ENCODE peak calls at places on chromosome 15, in five cellular contexts. One of them, this sample, is unnamed.

GRCh38 chr15:49045691-49046112 is 544 bp downstream of the SECISBP2L start:
- DNase-seq in thoracic aorta: no peak
- DNase-seq in cardiac muscle cell: peak; percentile 64
- DNase-seq in prostate gland: peak; percentile 13
- DNase-seq in ovary: no peak
- DNase-seq in this sample: peak; percentile 21

GRCh38 chr15:88518903-88519302 is 27.6 kb downstream of the DET1 start:
- DNase-seq in thoracic aorta: no peak
- DNase-seq in cardiac muscle cell: no peak
- DNase-seq in prostate gland: no peak
- DNase-seq in ovary: no peak
- DNase-seq in this sample: no peak

GRCh38 chr15:33068531-33068990 is 126.0 kb downstream of the FMN1 start:
- DNase-seq in cardiac muscle cell: no peak
- DNase-seq in thoracic aorta: no peak
- DNase-seq in ovary: no peak
- DNase-seq in prostate gland: peak; percentile 93
- DNase-seq in this sample: peak; percentile 19

GRCh38 chr15:77622212-77622941 is 10.3 kb downstream of the LINGO1 start:
- DNase-seq in thoracic aorta: no peak
- DNase-seq in cardiac muscle cell: peak; percentile 82
- DNase-seq in ovary: no peak
- DNase-seq in prostate gland: no peak
- DNase-seq in this sample: no peak

GRCh38 chr15:24955549-24955929 is 752 bp downstream of the SNRPN start:
- DNase-seq in cardiac muscle cell: no peak
- DNase-seq in prostate gland: no peak
- DNase-seq in ovary: peak; percentile 11
- DNase-seq in thoracic aorta: no peak
- DNase-seq in this sample: peak; percentile 13

GRCh38 chr15:97902140-97902780 is 58.2 kb upstream of the ARRDC4 start:
- DNase-seq in ovary: no peak
- DNase-seq in thoracic aorta: no peak
- DNase-seq in prostate gland: no peak
- DNase-seq in cardiac muscle cell: no peak
- DNase-seq in this sample: no peak

GRCh38 chr15:48507416-48508065 is 138.0 kb downstream of the FBN1 start:
- DNase-seq in prostate gland: peak; percentile 20
- DNase-seq in cardiac muscle cell: peak; percentile 59
- DNase-seq in thoracic aorta: no peak
- DNase-seq in ovary: peak; percentile 25
- DNase-seq in this sample: no peak

GRCh38 chr15:48925714-48926223 is 38.0 kb downstream of the SHC4 start:
- DNase-seq in ovary: no peak
- DNase-seq in cardiac muscle cell: no peak
- DNase-seq in prostate gland: no peak
- DNase-seq in thoracic aorta: no peak
- DNase-seq in this sample: no peak

GRCh38 chr15:101404245-101404644 is 85.3 kb downstream of the PCSK6 start:
- DNase-seq in prostate gland: no peak
- DNase-seq in ovary: no peak
- DNase-seq in cardiac muscle cell: no peak
- DNase-seq in thoracic aorta: no peak
- DNase-seq in this sample: no peak

GRCh38 chr15:43469867-43470266 is 23.1 kb downstream of the TP53BP1 start:
- DNase-seq in prostate gland: no peak
- DNase-seq in cardiac muscle cell: no peak
- DNase-seq in thoracic aorta: no peak
- DNase-seq in ovary: no peak
- DNase-seq in this sample: no peak

GRCh38 chr15:63256433-63256884 is 20.9 kb upstream of the APH1B start:
- DNase-seq in cardiac muscle cell: no peak
- DNase-seq in ovary: no peak
- DNase-seq in thoracic aorta: no peak
- DNase-seq in prostate gland: no peak
- DNase-seq in this sample: no peak

GRCh38 chr15:93037341-93038063 is 51.5 kb downstream of the RGMA start:
- DNase-seq in cardiac muscle cell: peak; percentile 25
- DNase-seq in ovary: peak; percentile 48
- DNase-seq in thoracic aorta: no peak
- DNase-seq in prostate gland: peak; percentile 61
- DNase-seq in this sample: peak; percentile 67

GRCh38 chr15:29736745-29737023 is 85.6 kb downstream of the TJP1 start:
- DNase-seq in thoracic aorta: no peak
- DNase-seq in prostate gland: no peak
- DNase-seq in ovary: no peak
- DNase-seq in cardiac muscle cell: peak; percentile 59
- DNase-seq in this sample: no peak

GRCh38 chr15:90588427-90588826 is 58.7 kb downstream of the CRTC3 start:
- DNase-seq in thoracic aorta: no peak
- DNase-seq in ovary: no peak
- DNase-seq in cardiac muscle cell: no peak
- DNase-seq in prostate gland: no peak
- DNase-seq in this sample: no peak

GRCh38 chr15:32683906-32684584 is 33.8 kb upstream of the GREM1 start:
- DNase-seq in thoracic aorta: no peak
- DNase-seq in ovary: no peak
- DNase-seq in cardiac muscle cell: no peak
- DNase-seq in prostate gland: no peak
- DNase-seq in this sample: peak; percentile 13

GRCh38 chr15:92643849-92644815 is 11.4 kb downstream of the FAM174B start:
- DNase-seq in ovary: no peak
- DNase-seq in thoracic aorta: no peak
- DNase-seq in prostate gland: no peak
- DNase-seq in cardiac muscle cell: no peak
- DNase-seq in this sample: no peak

GRCh38 chr15:35444557-35445204 is 101.3 kb downstream of the DPH6 start:
- DNase-seq in ovary: no peak
- DNase-seq in cardiac muscle cell: peak; percentile 61
- DNase-seq in prostate gland: no peak
- DNase-seq in thoracic aorta: no peak
- DNase-seq in this sample: no peak

GRCh38 chr15:89143503-89144162 is 55.4 kb downstream of the ABHD2 start:
- DNase-seq in prostate gland: no peak
- DNase-seq in thoracic aorta: no peak
- DNase-seq in cardiac muscle cell: no peak
- DNase-seq in ovary: no peak
- DNase-seq in this sample: no peak

GRCh38 chr15:74235962-74236361 is at the start of gene CCDC33:
- DNase-seq in thoracic aorta: no peak
- DNase-seq in ovary: no peak
- DNase-seq in prostate gland: no peak
- DNase-seq in cardiac muscle cell: no peak
- DNase-seq in this sample: no peak

GRCh38 chr15:52076889-52077781 is 35.4 kb downstream of the BCL2L10 start:
- DNase-seq in cardiac muscle cell: no peak
- DNase-seq in prostate gland: no peak
- DNase-seq in ovary: no peak
- DNase-seq in thoracic aorta: no peak
- DNase-seq in this sample: no peak

GRCh38 chr15:97235285-97235985 is 725.1 kb upstream of the ARRDC4 start:
- DNase-seq in thoracic aorta: no peak
- DNase-seq in prostate gland: no peak
- DNase-seq in ovary: peak; percentile 37
- DNase-seq in cardiac muscle cell: peak; percentile 75
- DNase-seq in this sample: peak; percentile 44

GRCh38 chr15:80404719-80405553 is 754 bp downstream of the ARNT2 start:
- DNase-seq in prostate gland: no peak
- DNase-seq in cardiac muscle cell: peak; percentile 23
- DNase-seq in thoracic aorta: no peak
- DNase-seq in ovary: peak; percentile 39
- DNase-seq in this sample: peak; percentile 11

GRCh38 chr15:90192961-90193786 is 8.0 kb upstream of the SEMA4B start:
- DNase-seq in thoracic aorta: no peak
- DNase-seq in prostate gland: no peak
- DNase-seq in cardiac muscle cell: no peak
- DNase-seq in ovary: peak; percentile 28
- DNase-seq in this sample: no peak

GRCh38 chr15:62749445-62749844 is 293.1 kb upstream of the TPM1 start:
- DNase-seq in ovary: no peak
- DNase-seq in cardiac muscle cell: no peak
- DNase-seq in thoracic aorta: no peak
- DNase-seq in prostate gland: no peak
- DNase-seq in this sample: no peak

GRCh38 chr15:81064253-81064652 is 63.5 kb downstream of the TLNRD1 start:
- DNase-seq in ovary: no peak
- DNase-seq in cardiac muscle cell: no peak
- DNase-seq in thoracic aorta: no peak
- DNase-seq in prostate gland: no peak
- DNase-seq in this sample: no peak

GRCh38 chr15:101489236-101489632 is 273 bp downstream of the PCSK6 start:
- DNase-seq in thoracic aorta: no peak
- DNase-seq in prostate gland: peak; percentile 41
- DNase-seq in cardiac muscle cell: peak; percentile 73
- DNase-seq in ovary: no peak
- DNase-seq in this sample: peak; percentile 57

GRCh38 chr15:97995881-97996603 is 35.5 kb downstream of the ARRDC4 start:
- DNase-seq in ovary: no peak
- DNase-seq in cardiac muscle cell: peak; percentile 13
- DNase-seq in thoracic aorta: no peak
- DNase-seq in prostate gland: no peak
- DNase-seq in this sample: no peak

GRCh38 chr15:40409366-40409765 is 3.8 kb downstream of the IVD start:
- DNase-seq in thoracic aorta: no peak
- DNase-seq in cardiac muscle cell: no peak
- DNase-seq in ovary: no peak
- DNase-seq in prostate gland: peak; percentile 15
- DNase-seq in this sample: no peak

DNA sequence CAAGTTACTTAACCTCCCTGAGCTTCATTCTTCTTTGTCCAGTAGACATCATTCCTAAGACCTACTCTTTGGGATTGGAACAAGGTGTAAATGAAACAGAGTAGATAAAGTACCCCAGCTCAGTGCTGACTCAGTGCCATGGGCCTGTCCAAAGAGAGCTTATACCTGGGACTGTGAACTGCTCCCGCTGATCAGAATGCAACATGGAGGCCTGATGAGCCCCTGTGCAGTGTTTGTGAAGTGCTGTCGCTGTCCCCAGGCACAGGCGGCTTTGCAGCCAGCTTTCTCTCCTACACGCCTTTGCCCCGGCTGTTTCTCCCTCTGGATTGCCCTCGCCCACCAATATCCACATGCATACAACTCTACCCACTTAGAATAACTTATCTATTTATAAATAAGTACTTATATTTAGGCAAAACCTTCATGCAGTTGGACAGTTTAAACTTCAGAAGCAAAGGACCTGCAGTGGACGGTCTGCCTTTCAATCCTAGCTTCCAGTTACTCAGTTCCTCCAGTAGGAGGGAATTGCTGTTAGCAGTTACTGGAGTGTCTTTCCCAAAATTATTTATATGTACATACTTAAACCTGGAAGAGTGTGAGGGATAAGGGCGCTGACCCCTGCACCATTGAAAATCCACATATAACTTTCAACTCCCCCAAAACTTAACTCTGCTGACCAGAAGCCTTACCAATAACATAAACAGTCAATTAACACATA is 80.0 kb downstream of the CORO2B start:
- DNase-seq in cardiac muscle cell: peak; percentile 23
- DNase-seq in ovary: no peak
- DNase-seq in prostate gland: no peak
- DNase-seq in thoracic aorta: no peak
- DNase-seq in this sample: no peak
- H3K27ac ChIP-seq in cardiac muscle cell: no peak overlapping the region
- H3K27ac ChIP-seq in ovary: no peak overlapping the region
- H3K27ac ChIP-seq in prostate gland: no peak overlapping the region
- H3K27ac ChIP-seq in thoracic aorta: no peak overlapping the region
- H3K27ac ChIP-seq in this sample: no peak overlapping the region

DNA sequence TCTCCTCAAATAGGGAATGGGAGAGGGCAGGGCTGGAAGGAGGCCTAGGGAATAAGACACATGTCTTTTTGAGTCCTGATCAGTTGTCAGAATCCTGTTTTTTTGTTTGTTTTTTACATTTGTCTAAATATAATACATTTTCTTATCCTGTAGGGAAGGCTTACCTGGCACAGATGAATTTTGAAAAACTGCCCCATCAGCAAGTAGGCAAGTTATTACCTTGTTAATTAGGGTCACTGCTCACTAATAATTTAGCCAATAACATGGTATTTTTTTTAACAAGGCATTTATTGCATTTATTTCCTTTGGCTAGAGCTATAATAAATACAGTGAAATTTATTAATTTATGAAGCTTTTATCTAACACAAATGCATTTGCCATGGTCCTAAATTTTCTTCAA is 423.2 kb upstream of the ONECUT1 start:
- DNase-seq in prostate gland: no peak
- DNase-seq in thoracic aorta: no peak
- DNase-seq in cardiac muscle cell: no peak
- DNase-seq in ovary: no peak
- DNase-seq in this sample: no peak
- H3K27ac ChIP-seq in prostate gland: no peak overlapping the region
- H3K27ac ChIP-seq in thoracic aorta: no peak overlapping the region
- H3K27ac ChIP-seq in cardiac muscle cell: no peak overlapping the region
- H3K27ac ChIP-seq in ovary: no peak overlapping the region
- H3K27ac ChIP-seq in this sample: no peak overlapping the region

GRCh38 chr15:55863911-55864310 is 121.0 kb upstream of the PRTG start:
- DNase-seq in ovary: no peak
- DNase-seq in cardiac muscle cell: no peak
- DNase-seq in thoracic aorta: no peak
- DNase-seq in prostate gland: no peak
- DNase-seq in this sample: no peak

GRCh38 chr15:55858661-55859060 is 115.7 kb upstream of the PRTG start:
- DNase-seq in thoracic aorta: no peak
- DNase-seq in prostate gland: no peak
- DNase-seq in ovary: no peak
- DNase-seq in cardiac muscle cell: no peak
- DNase-seq in this sample: no peak

GRCh38 chr15:55861115-55861514 is 118.2 kb upstream of the PRTG start:
- DNase-seq in cardiac muscle cell: no peak
- DNase-seq in prostate gland: no peak
- DNase-seq in ovary: no peak
- DNase-seq in thoracic aorta: no peak
- DNase-seq in this sample: no peak

GRCh38 chr15:55856506-55856905 is 113.6 kb upstream of the PRTG start:
- DNase-seq in thoracic aorta: no peak
- DNase-seq in ovary: no peak
- DNase-seq in prostate gland: no peak
- DNase-seq in cardiac muscle cell: no peak
- DNase-seq in this sample: no peak

DNA sequence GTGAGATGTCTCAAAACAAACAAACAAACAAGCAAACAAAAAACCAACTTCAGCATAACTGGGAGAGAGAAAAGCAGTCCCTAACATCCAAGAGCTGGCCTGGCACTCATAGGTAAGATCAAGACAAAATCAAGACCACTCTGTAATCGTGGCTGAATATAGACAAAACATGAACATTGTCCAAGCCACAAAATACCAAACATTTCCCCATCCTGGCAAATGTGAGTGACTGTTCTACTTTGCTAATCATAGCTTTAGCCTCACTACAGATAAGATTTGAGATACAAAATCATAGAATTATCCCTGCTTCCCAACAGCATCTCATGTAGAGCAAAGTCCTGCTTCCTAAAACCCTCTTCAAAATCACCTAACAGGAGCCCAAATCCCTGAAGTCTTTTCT is 116.7 kb upstream of the PRTG start:
- DNase-seq in ovary: no peak
- DNase-seq in prostate gland: no peak
- DNase-seq in thoracic aorta: no peak
- DNase-seq in cardiac muscle cell: no peak
- DNase-seq in this sample: no peak
- H3K27ac ChIP-seq in ovary: no peak overlapping the region
- H3K27ac ChIP-seq in prostate gland: no peak overlapping the region
- H3K27ac ChIP-seq in thoracic aorta: no peak overlapping the region
- H3K27ac ChIP-seq in cardiac muscle cell: no peak overlapping the region
- H3K27ac ChIP-seq in this sample: no peak overlapping the region

GRCh38 chr15:72196409-72197044 is 1.1 kb downstream of the GRAMD2A start:
- DNase-seq in prostate gland: no peak
- DNase-seq in ovary: no peak
- DNase-seq in thoracic aorta: no peak
- DNase-seq in cardiac muscle cell: no peak
- DNase-seq in this sample: no peak
- H3K27ac ChIP-seq in prostate gland: peak overlapping the region; percentile 53
- H3K27ac ChIP-seq in ovary: no peak overlapping the region
- H3K27ac ChIP-seq in thoracic aorta: no peak overlapping the region
- H3K27ac ChIP-seq in cardiac muscle cell: no peak overlapping the region
- H3K27ac ChIP-seq in this sample: no peak overlapping the region